ENCODE peak calls at places on chromosomes 3 and 15, in nine cellular contexts. One of them, this sample, is unnamed.

GRCh38 chr3:13044496-13045244 is 28.6 kb downstream of the IQSEC1 start:
- DNase-seq in RWPE2: no peak
- DNase-seq in NB4: no peak
- DNase-seq in astrocyte: no peak
- DNase-seq in IMR-90: no peak
- DNase-seq in Peyer's patch: no peak
- DNase-seq in PC-3: no peak
- DNase-seq in fibroblast of pulmonary artery: no peak
- DNase-seq in stomach: no peak
- DNase-seq in this sample: no peak

GRCh38 chr3:127735767-127736693 is 63.3 kb downstream of the ABTB1 start:
- DNase-seq in RWPE2: peak; percentile 37
- DNase-seq in NB4: no peak
- DNase-seq in astrocyte: peak; percentile 74
- DNase-seq in IMR-90: peak; percentile 86
- DNase-seq in Peyer's patch: peak; percentile 66
- DNase-seq in PC-3: peak; percentile 54
- DNase-seq in fibroblast of pulmonary artery: peak; percentile 72
- DNase-seq in stomach: no peak
- DNase-seq in this sample: no peak

GRCh38 chr3:101310580-101311375 is 9.6 kb downstream of the IMPG2 start:
- DNase-seq in RWPE2: no peak
- DNase-seq in NB4: no peak
- DNase-seq in astrocyte: peak; percentile 61
- DNase-seq in IMR-90: peak; percentile 75
- DNase-seq in Peyer's patch: no peak
- DNase-seq in PC-3: peak; percentile 68
- DNase-seq in fibroblast of pulmonary artery: peak; percentile 36
- DNase-seq in stomach: no peak
- DNase-seq in this sample: no peak

GRCh38 chr3:120780977-120781376 is 38.4 kb downstream of the GTF2E1 start:
- DNase-seq in RWPE2: peak; percentile 51
- DNase-seq in NB4: no peak
- DNase-seq in astrocyte: peak; percentile 91
- DNase-seq in IMR-90: peak; percentile 93
- DNase-seq in Peyer's patch: no peak
- DNase-seq in PC-3: peak; percentile 95
- DNase-seq in fibroblast of pulmonary artery: peak; percentile 83
- DNase-seq in stomach: peak; percentile 27
- DNase-seq in this sample: no peak

GRCh38 chr3:64484289-64484992 is 203.4 kb downstream of the ADAMTS9 start:
- DNase-seq in RWPE2: no peak
- DNase-seq in NB4: peak; percentile 84
- DNase-seq in astrocyte: peak; percentile 48
- DNase-seq in IMR-90: peak; percentile 80
- DNase-seq in Peyer's patch: peak; percentile 39
- DNase-seq in PC-3: peak; percentile 73
- DNase-seq in fibroblast of pulmonary artery: peak; percentile 87
- DNase-seq in stomach: peak; percentile 84
- DNase-seq in this sample: peak; percentile 63

GRCh38 chr3:58536501-58537411 is at the start of gene ACOX2:
- DNase-seq in RWPE2: no peak
- DNase-seq in NB4: peak; percentile 18
- DNase-seq in astrocyte: peak; percentile 59
- DNase-seq in IMR-90: peak; percentile 70
- DNase-seq in Peyer's patch: no peak
- DNase-seq in PC-3: no peak
- DNase-seq in fibroblast of pulmonary artery: peak; percentile 84
- DNase-seq in stomach: peak; percentile 48
- DNase-seq in this sample: no peak

GRCh38 chr15:77508541-77509505 is 88.1 kb downstream of the HMG20A start:
- DNase-seq in RWPE2: no peak
- DNase-seq in NB4: no peak
- DNase-seq in astrocyte: peak; percentile 33
- DNase-seq in IMR-90: peak; percentile 71
- DNase-seq in Peyer's patch: no peak
- DNase-seq in PC-3: no peak
- DNase-seq in fibroblast of pulmonary artery: peak; percentile 72
- DNase-seq in stomach: peak; percentile 73
- DNase-seq in this sample: no peak

GRCh38 chr3:30299674-30300423 is 306.6 kb upstream of the TGFBR2 start:
- DNase-seq in RWPE2: no peak
- DNase-seq in NB4: no peak
- DNase-seq in astrocyte: peak; percentile 58
- DNase-seq in IMR-90: peak; percentile 84
- DNase-seq in Peyer's patch: no peak
- DNase-seq in PC-3: no peak
- DNase-seq in fibroblast of pulmonary artery: no peak
- DNase-seq in stomach: no peak
- DNase-seq in this sample: no peak

GRCh38 chr3:56321892-56322291 is 146.4 kb downstream of the ERC2 start:
- DNase-seq in RWPE2: no peak
- DNase-seq in NB4: no peak
- DNase-seq in astrocyte: no peak
- DNase-seq in IMR-90: no peak
- DNase-seq in Peyer's patch: no peak
- DNase-seq in PC-3: no peak
- DNase-seq in fibroblast of pulmonary artery: no peak
- DNase-seq in stomach: no peak
- DNase-seq in this sample: no peak

DNA sequence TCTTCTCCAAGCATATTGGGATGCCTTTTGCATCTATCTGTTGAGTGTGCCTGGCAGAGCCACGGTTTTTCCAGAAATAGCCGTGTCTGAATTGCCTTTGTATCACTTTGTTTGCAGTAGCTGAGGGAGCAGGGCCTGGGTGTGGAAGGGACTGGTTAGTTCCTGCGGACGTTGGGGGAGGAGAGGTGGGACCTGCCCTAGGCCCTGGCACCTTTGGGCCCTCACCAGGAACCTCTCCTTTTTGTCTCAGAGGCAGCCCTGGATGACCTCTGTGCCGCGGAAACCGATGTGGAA is 18.6 kb downstream of the ATRIP start:
- DNase-seq in RWPE2: no peak
- DNase-seq in NB4: no peak
- DNase-seq in astrocyte: no peak
- DNase-seq in IMR-90: no peak
- DNase-seq in Peyer's patch: no peak
- DNase-seq in PC-3: no peak
- DNase-seq in fibroblast of pulmonary artery: no peak
- DNase-seq in stomach: no peak
- DNase-seq in this sample: no peak
- H3K4me3 ChIP-seq in RWPE2: no peak overlapping the region
- H3K4me3 ChIP-seq in NB4: no peak overlapping the region
- H3K4me3 ChIP-seq in astrocyte: no peak overlapping the region
- H3K4me3 ChIP-seq in IMR-90: no peak overlapping the region
- H3K4me3 ChIP-seq in Peyer's patch: no peak overlapping the region
- H3K4me3 ChIP-seq in PC-3: no peak overlapping the region
- H3K4me3 ChIP-seq in fibroblast of pulmonary artery: no peak overlapping the region
- H3K4me3 ChIP-seq in stomach: peak overlapping the region; percentile 49
- H3K4me3 ChIP-seq in this sample: no peak overlapping the region

DNA sequence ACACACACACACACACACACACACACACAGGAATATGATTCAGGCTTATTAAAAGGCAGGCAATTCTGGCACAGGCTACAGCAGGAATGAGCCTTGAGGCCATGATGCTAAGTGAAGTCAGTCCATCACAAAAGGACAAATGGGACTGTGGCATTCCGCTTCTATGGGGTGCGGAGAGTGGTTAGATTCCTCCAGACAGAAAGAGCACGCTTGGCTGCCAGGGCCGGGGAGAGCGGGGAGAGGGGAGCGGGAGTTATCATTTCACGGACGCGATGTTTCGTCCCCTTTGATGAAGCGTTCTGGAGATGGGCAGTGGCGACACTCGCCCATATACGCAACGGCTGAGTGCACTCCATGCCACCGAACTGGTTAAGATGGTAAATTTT is 58.5 kb upstream of the FAM174B start:
- DNase-seq in RWPE2: no peak
- DNase-seq in NB4: peak; percentile 31
- DNase-seq in astrocyte: peak; percentile 47
- DNase-seq in IMR-90: peak; percentile 25
- DNase-seq in Peyer's patch: no peak
- DNase-seq in PC-3: peak; percentile 51
- DNase-seq in fibroblast of pulmonary artery: peak; percentile 31
- DNase-seq in stomach: no peak
- DNase-seq in this sample: no peak
- H3K4me3 ChIP-seq in RWPE2: peak overlapping the region; percentile 32
- H3K4me3 ChIP-seq in NB4: peak overlapping the region; percentile 17
- H3K4me3 ChIP-seq in astrocyte: peak overlapping the region; percentile 59
- H3K4me3 ChIP-seq in IMR-90: peak overlapping the region; percentile 50
- H3K4me3 ChIP-seq in Peyer's patch: peak overlapping the region; percentile 60
- H3K4me3 ChIP-seq in PC-3: peak overlapping the region; percentile 81
- H3K4me3 ChIP-seq in fibroblast of pulmonary artery: peak overlapping the region; percentile 56
- H3K4me3 ChIP-seq in stomach: peak overlapping the region; percentile 55
- H3K4me3 ChIP-seq in this sample: no peak overlapping the region

GRCh38 chr15:58549780-58550064 is 117.9 kb downstream of the LIPC start:
- DNase-seq in RWPE2: no peak
- DNase-seq in NB4: no peak
- DNase-seq in astrocyte: no peak
- DNase-seq in IMR-90: no peak
- DNase-seq in Peyer's patch: no peak
- DNase-seq in PC-3: no peak
- DNase-seq in fibroblast of pulmonary artery: no peak
- DNase-seq in stomach: peak; percentile 7
- DNase-seq in this sample: no peak

GRCh38 chr15:58552505-58553364 is 120.9 kb downstream of the LIPC start:
- DNase-seq in RWPE2: no peak
- DNase-seq in NB4: no peak
- DNase-seq in astrocyte: peak; percentile 42
- DNase-seq in IMR-90: peak; percentile 18
- DNase-seq in Peyer's patch: no peak
- DNase-seq in PC-3: no peak
- DNase-seq in fibroblast of pulmonary artery: peak; percentile 34
- DNase-seq in stomach: no peak
- DNase-seq in this sample: no peak

GRCh38 chr15:58551084-58551763 is 119.4 kb downstream of the LIPC start:
- DNase-seq in RWPE2: no peak
- DNase-seq in NB4: peak; percentile 3
- DNase-seq in astrocyte: no peak
- DNase-seq in IMR-90: no peak
- DNase-seq in Peyer's patch: no peak
- DNase-seq in PC-3: no peak
- DNase-seq in fibroblast of pulmonary artery: no peak
- DNase-seq in stomach: peak; percentile 14
- DNase-seq in this sample: no peak

GRCh38 chr15:58553365-58553918 is 121.7 kb downstream of the LIPC start:
- DNase-seq in RWPE2: no peak
- DNase-seq in NB4: no peak
- DNase-seq in astrocyte: no peak
- DNase-seq in IMR-90: no peak
- DNase-seq in Peyer's patch: no peak
- DNase-seq in PC-3: no peak
- DNase-seq in fibroblast of pulmonary artery: no peak
- DNase-seq in stomach: no peak
- DNase-seq in this sample: no peak

GRCh38 chr15:58551764-58552504 is 120.1 kb downstream of the LIPC start:
- DNase-seq in RWPE2: no peak
- DNase-seq in NB4: peak; percentile 52
- DNase-seq in astrocyte: peak; percentile 98
- DNase-seq in IMR-90: peak; percentile 96
- DNase-seq in Peyer's patch: no peak
- DNase-seq in PC-3: peak; percentile 70
- DNase-seq in fibroblast of pulmonary artery: peak; percentile 95
- DNase-seq in stomach: peak; percentile 23
- DNase-seq in this sample: no peak
- H3K4me3 ChIP-seq in RWPE2: no peak overlapping the region
- H3K4me3 ChIP-seq in NB4: no peak overlapping the region
- H3K4me3 ChIP-seq in astrocyte: peak overlapping the region; percentile 40
- H3K4me3 ChIP-seq in IMR-90: peak overlapping the region; percentile 9
- H3K4me3 ChIP-seq in Peyer's patch: peak overlapping the region; percentile 13
- H3K4me3 ChIP-seq in PC-3: no peak overlapping the region
- H3K4me3 ChIP-seq in fibroblast of pulmonary artery: peak overlapping the region; percentile 28
- H3K4me3 ChIP-seq in stomach: no peak overlapping the region
- H3K4me3 ChIP-seq in this sample: no peak overlapping the region

DNA sequence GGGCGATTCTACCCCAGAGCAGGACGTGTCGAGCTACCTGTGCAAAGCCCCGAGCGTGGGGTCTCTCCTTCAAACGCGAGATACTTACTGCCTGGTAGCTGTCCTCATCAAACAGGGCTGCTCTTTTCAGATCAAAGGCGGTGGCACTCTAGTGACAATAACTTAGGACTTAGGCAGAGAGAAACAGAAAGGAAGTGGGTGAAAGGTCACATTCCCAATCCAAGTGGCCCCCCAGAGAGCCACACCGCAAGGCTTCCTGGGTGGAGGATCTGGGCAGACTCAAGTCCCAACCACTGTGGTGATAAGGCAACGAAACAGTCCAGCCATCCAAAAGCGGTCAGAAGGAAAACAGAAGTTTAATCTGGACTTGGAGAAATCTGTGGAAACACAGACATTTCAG is 227.2 kb downstream of the ADAMTS17 start:
- DNase-seq in RWPE2: no peak
- DNase-seq in NB4: no peak
- DNase-seq in astrocyte: peak; percentile 81
- DNase-seq in IMR-90: peak; percentile 48
- DNase-seq in Peyer's patch: no peak
- DNase-seq in PC-3: no peak
- DNase-seq in fibroblast of pulmonary artery: peak; percentile 81
- DNase-seq in stomach: no peak
- DNase-seq in this sample: no peak
- H3K4me3 ChIP-seq in RWPE2: no peak overlapping the region
- H3K4me3 ChIP-seq in NB4: no peak overlapping the region
- H3K4me3 ChIP-seq in astrocyte: peak overlapping the region; percentile 48
- H3K4me3 ChIP-seq in IMR-90: peak overlapping the region; percentile 16
- H3K4me3 ChIP-seq in Peyer's patch: peak overlapping the region; percentile 8
- H3K4me3 ChIP-seq in PC-3: no peak overlapping the region
- H3K4me3 ChIP-seq in fibroblast of pulmonary artery: peak overlapping the region; percentile 27
- H3K4me3 ChIP-seq in stomach: no peak overlapping the region
- H3K4me3 ChIP-seq in this sample: no peak overlapping the region

GRCh38 chr15:72155635-72156616 is 37.7 kb downstream of the SENP8 start:
- DNase-seq in RWPE2: peak; percentile 81
- DNase-seq in NB4: peak; percentile 78
- DNase-seq in astrocyte: peak; percentile 52
- DNase-seq in IMR-90: peak; percentile 74
- DNase-seq in Peyer's patch: peak; percentile 71
- DNase-seq in PC-3: peak; percentile 92
- DNase-seq in fibroblast of pulmonary artery: peak; percentile 87
- DNase-seq in stomach: peak; percentile 91
- DNase-seq in this sample: peak; percentile 61

GRCh38 chr15:72153269-72153668 is 35.1 kb downstream of the SENP8 start:
- DNase-seq in RWPE2: no peak
- DNase-seq in NB4: no peak
- DNase-seq in astrocyte: no peak
- DNase-seq in IMR-90: peak; percentile 13
- DNase-seq in Peyer's patch: no peak
- DNase-seq in PC-3: no peak
- DNase-seq in fibroblast of pulmonary artery: no peak
- DNase-seq in stomach: no peak
- DNase-seq in this sample: no peak

GRCh38 chr15:72156928-72157327 is 38.7 kb downstream of the SENP8 start:
- DNase-seq in RWPE2: no peak
- DNase-seq in NB4: peak; percentile 35
- DNase-seq in astrocyte: no peak
- DNase-seq in IMR-90: no peak
- DNase-seq in Peyer's patch: no peak
- DNase-seq in PC-3: no peak
- DNase-seq in fibroblast of pulmonary artery: no peak
- DNase-seq in stomach: no peak
- DNase-seq in this sample: no peak

GRCh38 chr15:72154316-72154715 is 36.1 kb downstream of the SENP8 start:
- DNase-seq in RWPE2: no peak
- DNase-seq in NB4: no peak
- DNase-seq in astrocyte: no peak
- DNase-seq in IMR-90: no peak
- DNase-seq in Peyer's patch: no peak
- DNase-seq in PC-3: no peak
- DNase-seq in fibroblast of pulmonary artery: no peak
- DNase-seq in stomach: no peak
- DNase-seq in this sample: no peak

GRCh38 chr15:72155021-72155621 is 36.9 kb downstream of the SENP8 start:
- DNase-seq in RWPE2: peak; percentile 98
- DNase-seq in NB4: no peak
- DNase-seq in astrocyte: peak; percentile 13
- DNase-seq in IMR-90: peak; percentile 6
- DNase-seq in Peyer's patch: no peak
- DNase-seq in PC-3: peak; percentile 75
- DNase-seq in fibroblast of pulmonary artery: peak; percentile 42
- DNase-seq in stomach: peak; percentile 97
- DNase-seq in this sample: no peak
- H3K4me3 ChIP-seq in RWPE2: peak overlapping the region; percentile 10
- H3K4me3 ChIP-seq in NB4: no peak overlapping the region
- H3K4me3 ChIP-seq in astrocyte: peak overlapping the region; percentile 57
- H3K4me3 ChIP-seq in IMR-90: no peak overlapping the region
- H3K4me3 ChIP-seq in Peyer's patch: peak overlapping the region; percentile 50
- H3K4me3 ChIP-seq in PC-3: peak overlapping the region; percentile 73
- H3K4me3 ChIP-seq in fibroblast of pulmonary artery: peak overlapping the region; percentile 57
- H3K4me3 ChIP-seq in stomach: peak overlapping the region; percentile 47
- H3K4me3 ChIP-seq in this sample: no peak overlapping the region